ENCODE peak calls at places on chromosomes 7 and 10, in four cellular contexts. One of them, this sample, is unnamed.

GRCh38 chr10:78116451-78116850 is 82.8 kb downstream of the RPS24 start:
- DNase-seq in body of pancreas: no peak
- DNase-seq in stomach: no peak
- DNase-seq in mesendoderm: no peak
- DNase-seq in this sample: no peak

GRCh38 chr7:75977741-75978140 is 16.7 kb downstream of the TMEM120A start:
- DNase-seq in body of pancreas: peak; percentile 37
- DNase-seq in stomach: no peak
- DNase-seq in mesendoderm: no peak
- DNase-seq in this sample: peak; percentile 73

GRCh38 chr10:45339896-45340295 is 24.5 kb upstream of the OR13A1 start:
- DNase-seq in mesendoderm: no peak
- DNase-seq in body of pancreas: no peak
- DNase-seq in stomach: no peak
- DNase-seq in this sample: no peak

GRCh38 chr7:117402109-117402508 is 25.2 kb downstream of the ASZ1 start:
- DNase-seq in stomach: no peak
- DNase-seq in mesendoderm: peak; percentile 17
- DNase-seq in body of pancreas: no peak
- DNase-seq in this sample: no peak

GRCh38 chr10:100817268-100817839 is 72.0 kb downstream of the PAX2 start:
- DNase-seq in stomach: no peak
- DNase-seq in mesendoderm: peak; percentile 81
- DNase-seq in body of pancreas: no peak
- DNase-seq in this sample: no peak

GRCh38 chr7:20577362-20578069 is 38.0 kb upstream of the ABCB5 start:
- DNase-seq in mesendoderm: no peak
- DNase-seq in stomach: no peak
- DNase-seq in body of pancreas: no peak
- DNase-seq in this sample: no peak

GRCh38 chr10:14820010-14820774 is 17.6 kb downstream of the CDNF start:
- DNase-seq in body of pancreas: no peak
- DNase-seq in mesendoderm: peak; percentile 44
- DNase-seq in stomach: no peak
- DNase-seq in this sample: no peak

GRCh38 chr7:410395-410910 is 109.2 kb downstream of the PDGFA start:
- DNase-seq in mesendoderm: no peak
- DNase-seq in body of pancreas: peak; percentile 4
- DNase-seq in stomach: no peak
- DNase-seq in this sample: no peak

GRCh38 chr10:15712903-15713302 is 6.8 kb downstream of the ITGA8 start:
- DNase-seq in mesendoderm: no peak
- DNase-seq in body of pancreas: no peak
- DNase-seq in stomach: no peak
- DNase-seq in this sample: no peak

GRCh38 chr7:123647106-123647730 is 8.4 kb upstream of the LMOD2 start:
- DNase-seq in stomach: no peak
- DNase-seq in mesendoderm: no peak
- DNase-seq in body of pancreas: no peak
- DNase-seq in this sample: no peak

GRCh38 chr10:123808873-123809272 is 82.7 kb downstream of the CPXM2 start:
- DNase-seq in body of pancreas: no peak
- DNase-seq in mesendoderm: peak; percentile 87
- DNase-seq in stomach: no peak
- DNase-seq in this sample: no peak

GRCh38 chr10:25747038-25747437 is 187.0 kb upstream of the MYO3A start:
- DNase-seq in body of pancreas: no peak
- DNase-seq in stomach: no peak
- DNase-seq in mesendoderm: no peak
- DNase-seq in this sample: no peak

GRCh38 chr7:70131807-70132565 is 533.7 kb downstream of the AUTS2 start:
- DNase-seq in body of pancreas: no peak
- DNase-seq in stomach: no peak
- DNase-seq in mesendoderm: no peak
- DNase-seq in this sample: no peak

GRCh38 chr7:42911482-42912447 is at the start of gene C7orf25:
- DNase-seq in mesendoderm: peak; percentile 98
- DNase-seq in body of pancreas: peak; percentile 97
- DNase-seq in stomach: peak; percentile 97
- DNase-seq in this sample: peak; percentile 96

GRCh38 chr7:44291733-44292395 is 33.5 kb downstream of the CAMK2B start:
- DNase-seq in stomach: peak; percentile 11
- DNase-seq in mesendoderm: no peak
- DNase-seq in body of pancreas: no peak
- DNase-seq in this sample: peak; percentile 17

GRCh38 chr10:31759124-31759798 is 169.4 kb downstream of the ARHGAP12 start:
- DNase-seq in mesendoderm: peak; percentile 80
- DNase-seq in stomach: peak; percentile 67
- DNase-seq in body of pancreas: peak; percentile 83
- DNase-seq in this sample: peak; percentile 60

GRCh38 chr7:101233907-101234547 is 3.6 kb downstream of the CLDN15 start:
- DNase-seq in stomach: peak; percentile 70
- DNase-seq in mesendoderm: peak; percentile 32
- DNase-seq in body of pancreas: no peak
- DNase-seq in this sample: no peak

GRCh38 chr10:96906864-96907263 is 74.8 kb downstream of the LCOR start:
- DNase-seq in mesendoderm: peak; percentile 24
- DNase-seq in stomach: no peak
- DNase-seq in body of pancreas: no peak
- DNase-seq in this sample: no peak

GRCh38 chr7:24029068-24029467 is 254.9 kb upstream of the NPY start:
- DNase-seq in body of pancreas: no peak
- DNase-seq in mesendoderm: no peak
- DNase-seq in stomach: no peak
- DNase-seq in this sample: no peak

GRCh38 chr7:55158541-55158940 is 139.7 kb downstream of the EGFR start:
- DNase-seq in body of pancreas: no peak
- DNase-seq in mesendoderm: no peak
- DNase-seq in stomach: no peak
- DNase-seq in this sample: no peak

GRCh38 chr7:141585592-141586510 is 34.6 kb downstream of the AGK start:
- DNase-seq in body of pancreas: no peak
- DNase-seq in mesendoderm: peak; percentile 76
- DNase-seq in stomach: no peak
- DNase-seq in this sample: no peak

GRCh38 chr7:102891693-102892261 is 21.0 kb upstream of the LRRC17 start:
- DNase-seq in mesendoderm: no peak
- DNase-seq in body of pancreas: peak; percentile 41
- DNase-seq in stomach: peak; percentile 75
- DNase-seq in this sample: peak; percentile 55

GRCh38 chr10:126468876-126469643 is 80.8 kb upstream of the ADAM12 start:
- DNase-seq in body of pancreas: no peak
- DNase-seq in mesendoderm: no peak
- DNase-seq in stomach: no peak
- DNase-seq in this sample: no peak

GRCh38 chr10:4354382-4354812 is 471.6 kb upstream of the AKR1E2 start:
- DNase-seq in mesendoderm: no peak
- DNase-seq in stomach: no peak
- DNase-seq in body of pancreas: no peak
- DNase-seq in this sample: no peak

GRCh38 chr10:4353059-4353655 is 472.9 kb upstream of the AKR1E2 start:
- DNase-seq in body of pancreas: no peak
- DNase-seq in stomach: no peak
- DNase-seq in mesendoderm: peak; percentile 82
- DNase-seq in this sample: no peak

GRCh38 chr10:4352566-4352961 is 473.4 kb upstream of the AKR1E2 start:
- DNase-seq in mesendoderm: peak; percentile 70
- DNase-seq in body of pancreas: peak; percentile 37
- DNase-seq in stomach: no peak
- DNase-seq in this sample: peak; percentile 29

GRCh38 chr10:4353964-4354363 is 472.0 kb upstream of the AKR1E2 start:
- DNase-seq in mesendoderm: peak; percentile 3
- DNase-seq in stomach: no peak
- DNase-seq in body of pancreas: no peak
- DNase-seq in this sample: no peak

GRCh38 chr10:4351723-4352565 is 474.1 kb upstream of the AKR1E2 start:
- DNase-seq in stomach: no peak
- DNase-seq in body of pancreas: no peak
- DNase-seq in mesendoderm: no peak
- DNase-seq in this sample: no peak
- H3K27ac ChIP-seq in stomach: no peak overlapping the region
- H3K27ac ChIP-seq in body of pancreas: no peak overlapping the region
- H3K27ac ChIP-seq in mesendoderm: peak overlapping the region; percentile 78
- H3K27ac ChIP-seq in this sample: no peak overlapping the region

GRCh38 chr7:65457705-65458104 is 84.0 kb downstream of the ZNF92 start:
- DNase-seq in body of pancreas: no peak
- DNase-seq in stomach: no peak
- DNase-seq in mesendoderm: no peak
- DNase-seq in this sample: no peak

GRCh38 chr7:65463184-65463583 is 89.5 kb downstream of the ZNF92 start:
- DNase-seq in stomach: no peak
- DNase-seq in body of pancreas: no peak
- DNase-seq in mesendoderm: no peak
- DNase-seq in this sample: no peak

GRCh38 chr7:65459438-65459837 is 85.8 kb downstream of the ZNF92 start:
- DNase-seq in body of pancreas: no peak
- DNase-seq in stomach: no peak
- DNase-seq in mesendoderm: no peak
- DNase-seq in this sample: no peak

GRCh38 chr7:65462148-65462716 is 88.6 kb downstream of the ZNF92 start:
- DNase-seq in stomach: no peak
- DNase-seq in mesendoderm: no peak
- DNase-seq in body of pancreas: no peak
- DNase-seq in this sample: no peak
- H3K4me1 ChIP-seq in stomach: peaks cover 3% of the 10 kb centered on the region
- H3K4me1 ChIP-seq in mesendoderm: no peaks in the 10 kb centered on the region
- H3K4me1 ChIP-seq in body of pancreas: no peaks in the 10 kb centered on the region
- H3K4me1 ChIP-seq in this sample: no peaks in the 10 kb centered on the region

DNA sequence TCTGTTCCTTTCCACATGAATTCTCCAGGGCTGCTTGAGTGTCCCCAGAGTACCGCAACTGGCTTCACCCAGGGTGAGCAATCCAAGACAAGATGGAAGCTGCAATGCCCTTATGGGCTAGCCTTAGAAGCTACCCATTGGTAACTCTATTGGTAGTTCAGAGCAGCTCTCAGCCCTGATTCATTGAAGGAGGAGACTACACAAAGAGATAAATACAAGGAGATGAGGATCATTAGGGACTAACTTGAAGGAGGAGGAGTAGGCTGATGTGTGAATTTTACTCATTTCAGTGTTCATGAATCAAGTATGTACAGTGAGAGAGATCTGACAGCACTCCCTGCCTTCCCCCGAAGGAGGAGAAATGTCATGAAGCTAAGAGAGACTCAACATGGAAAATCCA is 124.0 kb downstream of the REEP3 start:
- DNase-seq in mesendoderm: no peak
- DNase-seq in stomach: no peak
- DNase-seq in body of pancreas: no peak
- DNase-seq in this sample: no peak
- H3K27ac ChIP-seq in mesendoderm: no peak overlapping the region
- H3K27ac ChIP-seq in stomach: peak overlapping the region; percentile 3
- H3K27ac ChIP-seq in body of pancreas: peak overlapping the region; percentile 15
- H3K27ac ChIP-seq in this sample: peak overlapping the region; percentile 60

GRCh38 chr10:50419091-50419490 is 167.8 kb upstream of the ASAH2 start:
- DNase-seq in stomach: no peak
- DNase-seq in mesendoderm: no peak
- DNase-seq in body of pancreas: no peak
- DNase-seq in this sample: no peak

GRCh38 chr10:50420166-50420565 is 168.8 kb upstream of the ASAH2 start:
- DNase-seq in body of pancreas: no peak
- DNase-seq in stomach: no peak
- DNase-seq in mesendoderm: no peak
- DNase-seq in this sample: no peak

GRCh38 chr10:50419756-50420155 is 168.4 kb upstream of the ASAH2 start:
- DNase-seq in body of pancreas: no peak
- DNase-seq in stomach: no peak
- DNase-seq in mesendoderm: no peak
- DNase-seq in this sample: no peak

GRCh38 chr10:50422259-50422658 is 170.9 kb upstream of the ASAH2 start:
- DNase-seq in stomach: no peak
- DNase-seq in body of pancreas: no peak
- DNase-seq in mesendoderm: no peak
- DNase-seq in this sample: no peak

GRCh38 chr10:50421026-50421719 is 169.9 kb upstream of the ASAH2 start:
- DNase-seq in body of pancreas: peak; percentile 45
- DNase-seq in stomach: peak; percentile 41
- DNase-seq in mesendoderm: peak; percentile 74
- DNase-seq in this sample: no peak
- H3K4me1 ChIP-seq in body of pancreas: peaks cover 8% of the 10 kb centered on the region
- H3K4me1 ChIP-seq in stomach: peaks cover 31% of the 10 kb centered on the region
- H3K4me1 ChIP-seq in mesendoderm: no peaks in the 10 kb centered on the region
- H3K4me1 ChIP-seq in this sample: peaks cover 24% of the 10 kb centered on the region

This sample was measured in psoas muscle.